ENCODE peak calls at places on chromosomes 11 and 22, in ten cellular contexts. H is neural crest cell; P is GM12878; G is GM13977; X is fibroblast of mammary gland; N is psoas muscle; A is mammary epithelial cell; T is AG10803; J is GM13976; L is CD4-positive, alpha-beta T cell. O is an unnamed sample.

GRCh38 chr11:1382831-1383607 is 6.7 kb upstream of the BRSK2 start:
- DNase-seq in H (peak; percentile 55), P (peak; percentile 26), G (peak; percentile 90), X (peak; percentile 70), N (peak; percentile 80), A (peak; percentile 42), T (peak; percentile 48), J (peak; percentile 93), L (peak; percentile 65), O (peak; percentile 57)

GRCh38 chr22:40044870-40045834 is 50.4 kb downstream of the FAM83F start:
- DNase-seq in H (no peak), P (no peak), G (peak; percentile 85), X (peak; percentile 22), N (peak; percentile 64), A (peak; percentile 32), T (no peak), J (peak; percentile 84), L (peak; percentile 70), O (no peak)

GRCh38 chr11:116852261-116853125 is 15.1 kb upstream of the APOA1 start:
- DNase-seq in H (no peak), P (no peak), G (no peak), X (peak; percentile 80), N (no peak), A (peak; percentile 46), T (no peak), J (peak; percentile 57), L (no peak), O (no peak)

GRCh38 chr11:68841718-68842426 is at the start of gene CPT1A:
- DNase-seq in H (peak; percentile 39), P (no peak), G (peak; percentile 91), X (peak; percentile 59), N (peak; percentile 83), A (peak; percentile 72), T (peak; percentile 73), J (peak; percentile 89), L (peak; percentile 61), O (peak; percentile 83)

GRCh38 chr22:38570841-38571364 is 920 bp upstream of the DMC1 start:
- DNase-seq in H (peak; percentile 22), P (no peak), G (peak; percentile 26), X (peak; percentile 28), N (peak; percentile 22), A (peak; percentile 43), T (peak; percentile 39), J (peak; percentile 29), L (peak; percentile 21), O (no peak)

GRCh38 chr22:39039306-39040126 is 1.1 kb upstream of the APOBEC3F start:
- DNase-seq in H (no peak), P (no peak), G (no peak), X (no peak), N (no peak), A (no peak), T (no peak), J (no peak), L (no peak), O (no peak)

GRCh38 chr22:10741210-10741609 is 4786.8 kb upstream of the OR11H1 start:
- DNase-seq in H (no peak), P (no peak), G (peak; percentile 11), X (no peak), N (no peak), A (no peak), T (no peak), J (no peak), L (no peak), O (no peak)

GRCh38 chr11:131787119-131787518 is 416.7 kb downstream of the NTM start:
- DNase-seq in H (no peak), P (no peak), G (no peak), X (no peak), N (no peak), A (no peak), T (no peak), J (no peak), L (no peak), O (no peak)

GRCh38 chr11:72306186-72306585 is 62.2 kb upstream of the PHOX2A start:
- DNase-seq in H (no peak), P (no peak), G (no peak), X (no peak), N (no peak), A (no peak), T (no peak), J (no peak), L (no peak), O (no peak)

GRCh38 chr22:28922540-28923244 is 39.3 kb downstream of the ZNRF3 start:
- DNase-seq in H (no peak), P (no peak), G (no peak), X (no peak), N (no peak), A (no peak), T (no peak), J (no peak), L (no peak), O (no peak)

GRCh38 chr11:112931686-112932085 is 29.5 kb upstream of the NCAM1 start:
- DNase-seq in H (no peak), P (no peak), G (no peak), X (no peak), N (no peak), A (no peak), T (no peak), J (no peak), L (no peak), O (no peak)

GRCh38 chr11:45045692-45046471 is 95.2 kb upstream of the TP53I11 start:
- DNase-seq in H (no peak), P (no peak), G (no peak), X (peak; percentile 78), N (peak; percentile 51), A (peak; percentile 75), T (peak; percentile 72), J (no peak), L (peak; percentile 2), O (no peak)

GRCh38 chr11:40338739-40339138 is 1120.7 kb downstream of the LRRC4C start:
- DNase-seq in H (no peak), P (no peak), G (no peak), X (peak; percentile 70), N (no peak), A (peak; percentile 55), T (peak; percentile 49), J (no peak), L (no peak), O (no peak)

GRCh38 chr11:96156379-96156722 is 186.6 kb downstream of the MAML2 start:
- DNase-seq in H (no peak), P (no peak), G (no peak), X (no peak), N (no peak), A (no peak), T (no peak), J (no peak), L (no peak), O (no peak)

GRCh38 chr22:50276143-50276542 is 6.0 kb upstream of the MAPK11 start:
- DNase-seq in H (no peak), P (peak; percentile 66), G (peak; percentile 79), X (peak; percentile 60), N (peak; percentile 61), A (no peak), T (peak; percentile 75), J (peak; percentile 78), L (no peak), O (no peak)

GRCh38 chr11:35337919-35338316 is 81.4 kb downstream of the SLC1A2 start:
- DNase-seq in H (no peak), P (no peak), G (no peak), X (no peak), N (no peak), A (no peak), T (no peak), J (no peak), L (no peak), O (no peak)

GRCh38 chr11:31160504-31161422 is 208.8 kb downstream of the DCDC1 start:
- DNase-seq in H (no peak), P (no peak), G (no peak), X (peak; percentile 0), N (no peak), A (no peak), T (no peak), J (no peak), L (no peak), O (no peak)
- TF ChIP-seq CTCF in H (peak; percentile 68), P (peak; percentile 37), G (peak; percentile 25), X (peak; percentile 27), N (peak; percentile 14), A (peak; percentile 52), T (peak; percentile 22), J (no peak), L (no peak), O (no peak)

GRCh38 chr11:92591551-92591950 is 366.9 kb downstream of the FAT3 start:
- DNase-seq in H (no peak), P (no peak), G (no peak), X (no peak), N (no peak), A (no peak), T (no peak), J (no peak), L (no peak), O (no peak)

GRCh38 chr11:92594251-92594650 is 369.6 kb downstream of the FAT3 start:
- DNase-seq in H (no peak), P (no peak), G (no peak), X (no peak), N (no peak), A (no peak), T (no peak), J (no peak), L (no peak), O (no peak)

DNA sequence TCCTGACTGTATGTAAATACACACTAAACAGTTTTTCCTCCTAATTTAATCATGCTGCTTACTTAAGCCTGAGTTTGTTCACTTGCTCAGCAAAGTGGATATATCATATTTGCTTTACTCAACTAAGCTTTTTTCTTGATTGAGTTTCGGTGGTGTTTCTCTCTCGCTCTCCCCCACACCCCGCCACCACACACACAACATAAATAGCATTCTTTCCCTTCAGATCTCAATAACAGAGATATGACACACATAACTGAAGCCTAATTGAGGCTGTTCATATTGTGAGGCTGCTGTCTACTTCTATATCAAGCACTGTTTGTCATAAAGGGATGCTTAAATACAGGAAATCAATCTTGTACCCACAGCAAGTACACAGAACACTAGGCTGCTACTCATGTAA is 364.9 kb downstream of the FAT3 start:
- DNase-seq in H (no peak), P (no peak), G (no peak), X (no peak), N (no peak), A (no peak), T (no peak), J (no peak), L (no peak), O (no peak)
- TF ChIP-seq CTCF in H (no peak), P (no peak), G (no peak), X (no peak), N (no peak), A (no peak), T (no peak), J (no peak), L (no peak), O (no peak)

GRCh38 chr22:49163960-49164690 is 663.5 kb downstream of the BRD1 start:
- DNase-seq in H (no peak), P (no peak), G (no peak), X (no peak), N (no peak), A (no peak), T (no peak), J (no peak), L (no peak), O (no peak)
- TF ChIP-seq CTCF in H (no peak), P (no peak), G (no peak), X (no peak), N (no peak), A (no peak), T (no peak), J (no peak), L (no peak), O (no peak)

DNA sequence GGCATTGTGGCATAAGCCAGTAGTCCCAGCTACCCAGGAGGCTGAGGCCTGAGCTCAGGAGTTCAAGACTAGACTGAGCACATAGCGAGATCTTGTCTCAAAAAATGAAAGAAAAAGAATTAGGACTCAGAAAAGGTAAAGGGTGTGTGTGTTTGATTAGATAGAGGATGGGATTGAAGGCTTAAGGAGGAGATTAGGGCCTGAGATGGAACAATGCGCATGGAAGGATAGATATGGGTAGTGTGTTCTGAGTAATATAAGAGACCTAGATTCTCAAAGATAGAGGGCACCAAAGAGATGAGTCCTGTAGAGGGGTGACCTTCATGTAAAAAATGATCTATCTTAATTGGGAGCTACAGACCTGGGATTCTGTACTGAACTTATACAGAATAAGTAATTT is 17.3 kb upstream of the RAB30 start:
- DNase-seq in H (no peak), P (no peak), G (no peak), X (no peak), N (no peak), A (no peak), T (no peak), J (no peak), L (no peak), O (no peak)
- TF ChIP-seq CTCF in H (no peak), P (no peak), G (no peak), X (peak; percentile 10), N (no peak), A (no peak), T (no peak), J (no peak), L (no peak), O (no peak)

O was measured in D721Med.